ENCODE peak calls at places on chromosomes 5 and 9, in eight cellular contexts. F is RKO, Q is PC-3, Y is fibroblast of the conjunctiva, X is HFFc6, J is heart right ventricle, E is left ventricle myocardium superior, C is amygdala. G is an unnamed sample.

GRCh38 chr9:34675048-34675714 is 12.7 kb upstream of the CCL27 start:
- DNase-seq in F (peak; percentile 82), Q (peak; percentile 72), Y (peak; percentile 49), X (peak; percentile 51), J (peak; percentile 54), E (peak; percentile 73), C (peak; percentile 9), G (peak; percentile 84)

GRCh38 chr9:124441291-124441690 is 9.0 kb upstream of the ADGRD2 start:
- DNase-seq in F (no peak), Q (no peak), Y (no peak), X (no peak), J (no peak), E (no peak), C (no peak), G (no peak)

GRCh38 chr9:131018621-131019020 is 9.6 kb downstream of the LAMC3 start:
- DNase-seq in F (no peak), Q (peak; percentile 8), Y (no peak), X (no peak), J (no peak), E (no peak), C (no peak), G (peak; percentile 46)

GRCh38 chr9:132588501-132589147 is 6.2 kb downstream of the BARHL1 start:
- DNase-seq in F (no peak), Q (no peak), Y (no peak), X (no peak), J (no peak), E (peak; percentile 11), C (no peak), G (peak; percentile 72)

GRCh38 chr5:139946440-139946839 is 96.7 kb downstream of the NRG2 start:
- DNase-seq in F (no peak), Q (no peak), Y (no peak), X (no peak), J (no peak), E (no peak), C (no peak), G (no peak)

GRCh38 chr9:120946259-120946658 is 19.7 kb upstream of the TRAF1 start:
- DNase-seq in F (no peak), Q (peak; percentile 69), Y (peak; percentile 55), X (peak; percentile 46), J (no peak), E (no peak), C (no peak), G (no peak)

GRCh38 chr9:29203216-29203930 is 1630.1 kb upstream of the C9orf72 start:
- DNase-seq in F (no peak), Q (peak; percentile 44), Y (no peak), X (no peak), J (no peak), E (no peak), C (no peak), G (peak; percentile 18)

GRCh38 chr9:133429216-133429613 is 7.0 kb downstream of the ADAMTS13 start:
- DNase-seq in F (no peak), Q (no peak), Y (no peak), X (no peak), J (no peak), E (no peak), C (no peak), G (peak; percentile 47)

GRCh38 chr5:62731011-62731410 is 152.4 kb downstream of the LRRC70 start:
- DNase-seq in F (no peak), Q (no peak), Y (no peak), X (no peak), J (no peak), E (no peak), C (no peak), G (no peak)

GRCh38 chr5:172447646-172448365 is 6.5 kb downstream of the SH3PXD2B start:
- DNase-seq in F (no peak), Q (no peak), Y (no peak), X (no peak), J (no peak), E (no peak), C (no peak), G (no peak)

GRCh38 chr9:88835038-88835466 is 156.2 kb upstream of the S1PR3 start:
- DNase-seq in F (no peak), Q (peak; percentile 22), Y (no peak), X (peak; percentile 18), J (no peak), E (peak; percentile 37), C (no peak), G (no peak)

GRCh38 chr5:125409496-125410351 is 663.3 kb upstream of the ZNF608 start:
- DNase-seq in F (no peak), Q (peak; percentile 62), Y (peak; percentile 34), X (peak; percentile 2), J (no peak), E (no peak), C (no peak), G (peak; percentile 72)

GRCh38 chr9:106655966-106656365 is 207.0 kb upstream of the ZNF462 start:
- DNase-seq in F (no peak), Q (no peak), Y (no peak), X (no peak), J (no peak), E (no peak), C (no peak), G (no peak)

GRCh38 chr9:96721303-96721702 is 56.6 kb downstream of the ZNF510 start:
- DNase-seq in F (no peak), Q (peak; percentile 53), Y (no peak), X (no peak), J (no peak), E (no peak), C (no peak), G (no peak)